ENCODE peak calls at places on chromosomes 1 and 21, in five cellular contexts. One of them, this sample, is unnamed.

GRCh38 chr1:233478611-233479010 is 135.3 kb upstream of the KCNK1 start:
- DNase-seq in tibial artery: no peak
- DNase-seq in keratinocyte: no peak
- DNase-seq in endothelial cell: no peak
- DNase-seq in AG09309: no peak
- DNase-seq in this sample: no peak

GRCh38 chr1:100184536-100184935 is 6.5 kb upstream of the LRRC39 start:
- DNase-seq in tibial artery: no peak
- DNase-seq in keratinocyte: no peak
- DNase-seq in AG09309: no peak
- DNase-seq in endothelial cell: no peak
- DNase-seq in this sample: no peak

GRCh38 chr1:29809446-29810120 is 573.3 kb downstream of the PTPRU start:
- DNase-seq in keratinocyte: no peak
- DNase-seq in tibial artery: peak; percentile 42
- DNase-seq in AG09309: no peak
- DNase-seq in endothelial cell: no peak
- DNase-seq in this sample: no peak

GRCh38 chr1:174023438-174023837 is 1.3 kb upstream of the RC3H1 start:
- DNase-seq in endothelial cell: peak; percentile 40
- DNase-seq in tibial artery: no peak
- DNase-seq in keratinocyte: no peak
- DNase-seq in AG09309: no peak
- DNase-seq in this sample: no peak

GRCh38 chr1:224054611-224055010 is 59.3 kb upstream of the FBXO28 start:
- DNase-seq in endothelial cell: no peak
- DNase-seq in tibial artery: no peak
- DNase-seq in AG09309: no peak
- DNase-seq in keratinocyte: no peak
- DNase-seq in this sample: no peak

GRCh38 chr1:109777436-109777835 is 13.7 kb upstream of the EPS8L3 start:
- DNase-seq in tibial artery: peak; percentile 57
- DNase-seq in keratinocyte: no peak
- DNase-seq in AG09309: no peak
- DNase-seq in endothelial cell: no peak
- DNase-seq in this sample: no peak

GRCh38 chr1:204714861-204715511 is 29.4 kb upstream of the LRRN2 start:
- DNase-seq in tibial artery: no peak
- DNase-seq in endothelial cell: peak; percentile 43
- DNase-seq in keratinocyte: no peak
- DNase-seq in AG09309: no peak
- DNase-seq in this sample: peak; percentile 42

GRCh38 chr1:92748138-92748537 is 36.8 kb downstream of the EVI5 start:
- DNase-seq in keratinocyte: no peak
- DNase-seq in endothelial cell: no peak
- DNase-seq in AG09309: no peak
- DNase-seq in tibial artery: no peak
- DNase-seq in this sample: no peak

GRCh38 chr1:16717174-16718108 is 22.9 kb upstream of the RNU1-4 start:
- DNase-seq in keratinocyte: no peak
- DNase-seq in tibial artery: peak; percentile 71
- DNase-seq in endothelial cell: peak; percentile 16
- DNase-seq in AG09309: no peak
- DNase-seq in this sample: peak; percentile 19

GRCh38 chr1:78652019-78652560 is 2.5 kb downstream of the IFI44 start:
- DNase-seq in endothelial cell: no peak
- DNase-seq in keratinocyte: no peak
- DNase-seq in AG09309: no peak
- DNase-seq in tibial artery: no peak
- DNase-seq in this sample: no peak

GRCh38 chr1:212981571-212982328 is 31.4 kb downstream of the VASH2 start:
- DNase-seq in AG09309: no peak
- DNase-seq in tibial artery: no peak
- DNase-seq in endothelial cell: no peak
- DNase-seq in keratinocyte: no peak
- DNase-seq in this sample: peak; percentile 23

GRCh38 chr1:19254416-19254815 is 2.8 kb downstream of the MRTO4 start:
- DNase-seq in tibial artery: no peak
- DNase-seq in endothelial cell: no peak
- DNase-seq in keratinocyte: no peak
- DNase-seq in AG09309: no peak
- DNase-seq in this sample: no peak

GRCh38 chr21:42321845-42322244 is 6.6 kb upstream of the TFF3 start:
- DNase-seq in tibial artery: no peak
- DNase-seq in AG09309: no peak
- DNase-seq in keratinocyte: no peak
- DNase-seq in endothelial cell: no peak
- DNase-seq in this sample: no peak

GRCh38 chr1:89603651-89604413 is 29.1 kb upstream of the LRRC8C start:
- DNase-seq in keratinocyte: no peak
- DNase-seq in endothelial cell: no peak
- DNase-seq in AG09309: peak; percentile 14
- DNase-seq in tibial artery: no peak
- DNase-seq in this sample: no peak

GRCh38 chr1:62589321-62589720 is 8.0 kb upstream of the ANGPTL3 start:
- DNase-seq in AG09309: no peak
- DNase-seq in tibial artery: no peak
- DNase-seq in keratinocyte: no peak
- DNase-seq in endothelial cell: no peak
- DNase-seq in this sample: no peak

GRCh38 chr1:233598891-233599541 is 14.9 kb upstream of the KCNK1 start:
- DNase-seq in keratinocyte: no peak
- DNase-seq in tibial artery: no peak
- DNase-seq in endothelial cell: no peak
- DNase-seq in AG09309: no peak
- DNase-seq in this sample: peak; percentile 53

GRCh38 chr1:38990401-38990745 is 703 bp upstream of the AKIRIN1 start:
- DNase-seq in AG09309: no peak
- DNase-seq in keratinocyte: no peak
- DNase-seq in endothelial cell: no peak
- DNase-seq in tibial artery: no peak
- DNase-seq in this sample: no peak

GRCh38 chr21:44380876-44381275 is 27.5 kb downstream of the TRPM2 start:
- DNase-seq in keratinocyte: no peak
- DNase-seq in tibial artery: no peak
- DNase-seq in endothelial cell: no peak
- DNase-seq in AG09309: no peak
- DNase-seq in this sample: no peak

GRCh38 chr1:152182431-152182830 is 23.4 kb upstream of the RPTN start:
- DNase-seq in tibial artery: no peak
- DNase-seq in endothelial cell: peak; percentile 26
- DNase-seq in keratinocyte: no peak
- DNase-seq in AG09309: no peak
- DNase-seq in this sample: no peak

GRCh38 chr21:46156678-46157077 is 1.3 kb upstream of the FTCD start:
- DNase-seq in keratinocyte: no peak
- DNase-seq in AG09309: no peak
- DNase-seq in tibial artery: peak; percentile 59
- DNase-seq in endothelial cell: no peak
- DNase-seq in this sample: no peak

GRCh38 chr1:177983824-177984528 is 14.1 kb upstream of the SEC16B start:
- DNase-seq in AG09309: peak; percentile 92
- DNase-seq in endothelial cell: peak; percentile 14
- DNase-seq in tibial artery: peak; percentile 77
- DNase-seq in keratinocyte: no peak
- DNase-seq in this sample: no peak

GRCh38 chr1:14777516-14778506 is 179.3 kb downstream of the KAZN start:
- DNase-seq in keratinocyte: no peak
- DNase-seq in endothelial cell: no peak
- DNase-seq in tibial artery: no peak
- DNase-seq in AG09309: no peak
- DNase-seq in this sample: no peak

GRCh38 chr1:225962440-225962975 is 21.5 kb upstream of the LEFTY2 start:
- DNase-seq in AG09309: no peak
- DNase-seq in endothelial cell: peak; percentile 77
- DNase-seq in tibial artery: peak; percentile 59
- DNase-seq in keratinocyte: no peak
- DNase-seq in this sample: peak; percentile 81

GRCh38 chr1:16718908-16719533 is 21.3 kb upstream of the RNU1-4 start:
- DNase-seq in keratinocyte: no peak
- DNase-seq in tibial artery: peak; percentile 66
- DNase-seq in AG09309: no peak
- DNase-seq in endothelial cell: peak; percentile 9
- DNase-seq in this sample: peak; percentile 45

GRCh38 chr1:156893048-156893953 is at the start of gene PEAR1:
- DNase-seq in keratinocyte: no peak
- DNase-seq in tibial artery: peak; percentile 78
- DNase-seq in AG09309: no peak
- DNase-seq in endothelial cell: peak; percentile 72
- DNase-seq in this sample: no peak

GRCh38 chr21:41768371-41769042 is 1.7 kb upstream of the RIPK4 start:
- DNase-seq in tibial artery: peak; percentile 75
- DNase-seq in AG09309: peak; percentile 68
- DNase-seq in keratinocyte: peak; percentile 79
- DNase-seq in endothelial cell: peak; percentile 72
- DNase-seq in this sample: no peak

GRCh38 chr1:52534928-52535764 is 17.7 kb downstream of the TUT4 start:
- DNase-seq in endothelial cell: no peak
- DNase-seq in keratinocyte: no peak
- DNase-seq in AG09309: no peak
- DNase-seq in tibial artery: no peak
- DNase-seq in this sample: no peak

GRCh38 chr1:109733235-109733634 is 7.6 kb downstream of the GSTM3 start:
- DNase-seq in AG09309: no peak
- DNase-seq in tibial artery: no peak
- DNase-seq in endothelial cell: no peak
- DNase-seq in keratinocyte: no peak
- DNase-seq in this sample: no peak

GRCh38 chr1:77245724-77246294 is 26.6 kb upstream of the PIGK start:
- DNase-seq in tibial artery: no peak
- DNase-seq in keratinocyte: no peak
- DNase-seq in endothelial cell: no peak
- DNase-seq in AG09309: no peak
- DNase-seq in this sample: no peak

GRCh38 chr1:244280859-244281258 is 170.8 kb downstream of the ADSS2 start:
- DNase-seq in tibial artery: no peak
- DNase-seq in endothelial cell: no peak
- DNase-seq in AG09309: no peak
- DNase-seq in keratinocyte: no peak
- DNase-seq in this sample: no peak

GRCh38 chr1:168637350-168637991 is 61.1 kb downstream of the XCL1 start:
- DNase-seq in AG09309: peak; percentile 10
- DNase-seq in tibial artery: no peak
- DNase-seq in keratinocyte: no peak
- DNase-seq in endothelial cell: peak; percentile 19
- DNase-seq in this sample: peak; percentile 40

GRCh38 chr1:63368131-63368530 is 704 bp downstream of the ALG6 start:
- DNase-seq in tibial artery: no peak
- DNase-seq in keratinocyte: no peak
- DNase-seq in endothelial cell: no peak
- DNase-seq in AG09309: no peak
- DNase-seq in this sample: peak; percentile 35

GRCh38 chr1:18109756-18110597 is 2.4 kb downstream of the IGSF21 start:
- DNase-seq in AG09309: no peak
- DNase-seq in endothelial cell: peak; percentile 65
- DNase-seq in keratinocyte: no peak
- DNase-seq in tibial artery: peak; percentile 75
- DNase-seq in this sample: peak; percentile 27
- TF ChIP-seq CTCF in AG09309: no peak
- TF ChIP-seq CTCF in endothelial cell: peak; percentile 45
- TF ChIP-seq CTCF in keratinocyte: peak; percentile 50
- TF ChIP-seq CTCF in tibial artery: no peak
- TF ChIP-seq CTCF in this sample: no peak

GRCh38 chr1:197619008-197619640 is 156.2 kb downstream of the DENND1B start:
- DNase-seq in keratinocyte: no peak
- DNase-seq in tibial artery: no peak
- DNase-seq in AG09309: no peak
- DNase-seq in endothelial cell: no peak
- DNase-seq in this sample: no peak
- TF ChIP-seq CTCF in keratinocyte: no peak
- TF ChIP-seq CTCF in tibial artery: peak; percentile 29
- TF ChIP-seq CTCF in AG09309: peak; percentile 23
- TF ChIP-seq CTCF in endothelial cell: no peak
- TF ChIP-seq CTCF in this sample: no peak

GRCh38 chr1:167127236-167127635 is 33.4 kb downstream of the STYXL2 start:
- DNase-seq in endothelial cell: no peak
- DNase-seq in AG09309: no peak
- DNase-seq in tibial artery: no peak
- DNase-seq in keratinocyte: no peak
- DNase-seq in this sample: no peak

GRCh38 chr1:167127661-167128060 is 33.8 kb downstream of the STYXL2 start:
- DNase-seq in tibial artery: no peak
- DNase-seq in keratinocyte: no peak
- DNase-seq in AG09309: no peak
- DNase-seq in endothelial cell: no peak
- DNase-seq in this sample: no peak

GRCh38 chr1:167126317-167126716 is 32.4 kb downstream of the STYXL2 start:
- DNase-seq in tibial artery: no peak
- DNase-seq in keratinocyte: no peak
- DNase-seq in AG09309: no peak
- DNase-seq in endothelial cell: no peak
- DNase-seq in this sample: no peak

GRCh38 chr1:167126811-167127210 is 32.9 kb downstream of the STYXL2 start:
- DNase-seq in endothelial cell: no peak
- DNase-seq in AG09309: no peak
- DNase-seq in tibial artery: no peak
- DNase-seq in keratinocyte: no peak
- DNase-seq in this sample: no peak

DNA sequence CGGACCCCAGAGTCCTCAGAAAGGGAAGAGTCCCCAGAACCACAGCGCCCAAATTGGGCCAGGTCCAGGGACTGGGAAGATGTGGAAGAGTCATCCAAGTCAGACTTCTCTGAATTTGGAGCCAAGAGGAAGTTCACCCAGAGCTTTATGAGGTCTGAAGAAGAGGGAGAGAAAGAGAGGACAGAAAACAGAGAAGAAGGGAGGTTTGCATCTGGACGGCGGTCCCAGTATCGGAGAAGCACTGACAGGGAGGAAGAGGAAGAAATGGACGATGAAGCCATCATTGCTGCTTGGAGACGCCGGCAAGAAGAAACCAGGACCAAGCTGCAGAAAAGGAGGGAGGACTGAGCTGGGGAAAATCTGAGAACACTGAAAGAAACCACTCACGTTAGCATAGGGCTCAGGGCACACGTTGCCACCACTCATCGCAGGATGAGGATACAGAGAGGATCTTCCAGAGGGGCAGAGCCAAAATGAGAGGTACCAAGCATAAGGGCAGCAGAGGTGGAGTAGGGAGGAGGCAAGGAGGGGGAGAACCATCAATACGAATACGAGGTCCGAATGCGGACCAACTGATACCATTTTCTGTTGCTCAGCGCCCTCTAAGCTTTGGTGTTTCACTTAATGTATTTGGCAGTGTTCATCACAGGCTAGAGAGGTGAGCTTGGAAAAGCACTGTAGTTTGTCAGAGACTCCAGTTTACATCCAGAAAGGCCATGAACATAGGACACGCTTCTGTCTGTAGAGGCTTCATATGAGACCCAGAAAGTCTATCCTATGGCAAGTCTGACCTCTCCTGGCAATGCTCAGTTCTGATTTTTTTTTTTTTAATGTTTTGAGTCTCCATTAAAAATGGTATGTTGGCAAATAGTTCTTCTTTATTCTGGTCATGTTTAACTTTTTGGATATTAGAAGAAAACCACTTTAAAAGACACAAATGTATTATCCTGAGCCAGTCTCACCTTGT is 34.7 kb downstream of the STYXL2 start:
- DNase-seq in AG09309: no peak
- DNase-seq in endothelial cell: no peak
- DNase-seq in tibial artery: no peak
- DNase-seq in keratinocyte: no peak
- DNase-seq in this sample: no peak
- TF ChIP-seq CTCF in AG09309: no peak
- TF ChIP-seq CTCF in endothelial cell: no peak
- TF ChIP-seq CTCF in tibial artery: no peak
- TF ChIP-seq CTCF in keratinocyte: no peak
- TF ChIP-seq CTCF in this sample: no peak

GRCh38 chr1:54922921-54923421 is 36.0 kb upstream of the DHCR24 start:
- DNase-seq in tibial artery: no peak
- DNase-seq in AG09309: no peak
- DNase-seq in keratinocyte: no peak
- DNase-seq in endothelial cell: no peak
- DNase-seq in this sample: no peak
- TF ChIP-seq CTCF in tibial artery: no peak
- TF ChIP-seq CTCF in AG09309: no peak
- TF ChIP-seq CTCF in keratinocyte: no peak
- TF ChIP-seq CTCF in endothelial cell: no peak
- TF ChIP-seq CTCF in this sample: no peak

This sample was measured in GM20000.